ENCODE peak calls at places on chromosomes 13 and 19, in ten cellular contexts. One of them, this sample, is unnamed.

GRCh38 chr13:110244096-110244830 is 62.7 kb downstream of the COL4A1 start:
- DNase-seq in suprapubic skin: no peak
- DNase-seq in fibroblast of lung: no peak
- DNase-seq in K562: no peak
- DNase-seq in aorta: no peak
- DNase-seq in testis: no peak
- DNase-seq in right lobe of liver: no peak
- DNase-seq in adrenal gland: peak; percentile 14
- DNase-seq in IMR-90: peak; percentile 42
- DNase-seq in right atrium auricular region: no peak
- DNase-seq in this sample: no peak

GRCh38 chr19:45717983-45718650 is 12.6 kb downstream of the FBXO46 start:
- DNase-seq in suprapubic skin: no peak
- DNase-seq in fibroblast of lung: no peak
- DNase-seq in K562: no peak
- DNase-seq in aorta: no peak
- DNase-seq in testis: peak; percentile 41
- DNase-seq in right lobe of liver: peak; percentile 56
- DNase-seq in adrenal gland: peak; percentile 61
- DNase-seq in IMR-90: no peak
- DNase-seq in right atrium auricular region: no peak
- DNase-seq in this sample: no peak

GRCh38 chr13:68927387-68928026 is 1180.1 kb upstream of the ATXN8OS start:
- DNase-seq in suprapubic skin: no peak
- DNase-seq in fibroblast of lung: peak; percentile 25
- DNase-seq in K562: no peak
- DNase-seq in aorta: no peak
- DNase-seq in testis: peak; percentile 60
- DNase-seq in right lobe of liver: no peak
- DNase-seq in adrenal gland: no peak
- DNase-seq in IMR-90: no peak
- DNase-seq in right atrium auricular region: no peak
- DNase-seq in this sample: no peak

GRCh38 chr13:29046588-29046987 is 226.4 kb downstream of the MTUS2 start:
- DNase-seq in suprapubic skin: no peak
- DNase-seq in fibroblast of lung: no peak
- DNase-seq in K562: no peak
- DNase-seq in aorta: no peak
- DNase-seq in testis: no peak
- DNase-seq in right lobe of liver: no peak
- DNase-seq in adrenal gland: no peak
- DNase-seq in IMR-90: no peak
- DNase-seq in right atrium auricular region: no peak
- DNase-seq in this sample: no peak

GRCh38 chr13:34640931-34641330 is 301.1 kb upstream of the NBEA start:
- DNase-seq in suprapubic skin: no peak
- DNase-seq in fibroblast of lung: no peak
- DNase-seq in K562: no peak
- DNase-seq in aorta: no peak
- DNase-seq in testis: no peak
- DNase-seq in right lobe of liver: no peak
- DNase-seq in adrenal gland: no peak
- DNase-seq in IMR-90: no peak
- DNase-seq in right atrium auricular region: no peak
- DNase-seq in this sample: no peak

GRCh38 chr19:7853760-7854107 is 20.5 kb downstream of the PRR36 start:
- DNase-seq in suprapubic skin: no peak
- DNase-seq in fibroblast of lung: no peak
- DNase-seq in K562: no peak
- DNase-seq in aorta: no peak
- DNase-seq in testis: no peak
- DNase-seq in right lobe of liver: no peak
- DNase-seq in adrenal gland: no peak
- DNase-seq in IMR-90: no peak
- DNase-seq in right atrium auricular region: no peak
- DNase-seq in this sample: no peak

GRCh38 chr19:4636151-4636717 is 3.1 kb upstream of the TNFAIP8L1 start:
- DNase-seq in suprapubic skin: no peak
- DNase-seq in fibroblast of lung: peak; percentile 38
- DNase-seq in K562: peak; percentile 85
- DNase-seq in aorta: peak; percentile 89
- DNase-seq in testis: peak; percentile 64
- DNase-seq in right lobe of liver: peak; percentile 66
- DNase-seq in adrenal gland: peak; percentile 65
- DNase-seq in IMR-90: peak; percentile 34
- DNase-seq in right atrium auricular region: no peak
- DNase-seq in this sample: peak; percentile 79

GRCh38 chr13:34156841-34157365 is 339.0 kb downstream of the RFC3 start:
- DNase-seq in suprapubic skin: peak; percentile 62
- DNase-seq in fibroblast of lung: peak; percentile 99
- DNase-seq in K562: no peak
- DNase-seq in aorta: peak; percentile 89
- DNase-seq in testis: peak; percentile 22
- DNase-seq in right lobe of liver: no peak
- DNase-seq in adrenal gland: peak; percentile 87
- DNase-seq in IMR-90: peak; percentile 95
- DNase-seq in right atrium auricular region: peak; percentile 61
- DNase-seq in this sample: peak; percentile 81

GRCh38 chr13:112333756-112334543 is 42.2 kb upstream of the SPACA7 start:
- DNase-seq in suprapubic skin: no peak
- DNase-seq in fibroblast of lung: peak; percentile 5
- DNase-seq in K562: peak; percentile 18
- DNase-seq in aorta: no peak
- DNase-seq in testis: no peak
- DNase-seq in right lobe of liver: no peak
- DNase-seq in adrenal gland: peak; percentile 30
- DNase-seq in IMR-90: no peak
- DNase-seq in right atrium auricular region: no peak
- DNase-seq in this sample: no peak

GRCh38 chr13:40026174-40026585 is 370.7 kb downstream of the COG6 start:
- DNase-seq in suprapubic skin: no peak
- DNase-seq in fibroblast of lung: peak; percentile 73
- DNase-seq in K562: no peak
- DNase-seq in aorta: no peak
- DNase-seq in testis: no peak
- DNase-seq in right lobe of liver: no peak
- DNase-seq in adrenal gland: no peak
- DNase-seq in IMR-90: peak; percentile 11
- DNase-seq in right atrium auricular region: no peak
- DNase-seq in this sample: no peak

GRCh38 chr13:110536006-110536693 is 25.4 kb downstream of the RAB20 start:
- DNase-seq in suprapubic skin: peak; percentile 67
- DNase-seq in fibroblast of lung: no peak
- DNase-seq in K562: no peak
- DNase-seq in aorta: no peak
- DNase-seq in testis: peak; percentile 54
- DNase-seq in right lobe of liver: peak; percentile 62
- DNase-seq in adrenal gland: peak; percentile 69
- DNase-seq in IMR-90: no peak
- DNase-seq in right atrium auricular region: no peak
- DNase-seq in this sample: peak; percentile 80

GRCh38 chr13:25179810-25180437 is 7.8 kb upstream of the AMER2 start:
- DNase-seq in suprapubic skin: no peak
- DNase-seq in fibroblast of lung: no peak
- DNase-seq in K562: no peak
- DNase-seq in aorta: no peak
- DNase-seq in testis: no peak
- DNase-seq in right lobe of liver: no peak
- DNase-seq in adrenal gland: no peak
- DNase-seq in IMR-90: no peak
- DNase-seq in right atrium auricular region: no peak
- DNase-seq in this sample: no peak

GRCh38 chr19:33394006-33394722 is 20.7 kb downstream of the CEBPG start:
- DNase-seq in suprapubic skin: peak; percentile 86
- DNase-seq in fibroblast of lung: peak; percentile 74
- DNase-seq in K562: no peak
- DNase-seq in aorta: peak; percentile 88
- DNase-seq in testis: no peak
- DNase-seq in right lobe of liver: peak; percentile 91
- DNase-seq in adrenal gland: no peak
- DNase-seq in IMR-90: peak; percentile 69
- DNase-seq in right atrium auricular region: peak; percentile 91
- DNase-seq in this sample: peak; percentile 63

GRCh38 chr13:110331362-110331761 is 24.3 kb downstream of the COL4A2 start:
- DNase-seq in suprapubic skin: no peak
- DNase-seq in fibroblast of lung: peak; percentile 98
- DNase-seq in K562: no peak
- DNase-seq in aorta: no peak
- DNase-seq in testis: peak; percentile 45
- DNase-seq in right lobe of liver: no peak
- DNase-seq in adrenal gland: no peak
- DNase-seq in IMR-90: peak; percentile 69
- DNase-seq in right atrium auricular region: no peak
- DNase-seq in this sample: no peak

GRCh38 chr13:107847406-107847805 is 367.9 kb downstream of the LIG4 start:
- DNase-seq in suprapubic skin: no peak
- DNase-seq in fibroblast of lung: no peak
- DNase-seq in K562: no peak
- DNase-seq in aorta: no peak
- DNase-seq in testis: no peak
- DNase-seq in right lobe of liver: no peak
- DNase-seq in adrenal gland: no peak
- DNase-seq in IMR-90: peak; percentile 53
- DNase-seq in right atrium auricular region: no peak
- DNase-seq in this sample: no peak

GRCh38 chr19:48837081-48837524 is 812 bp upstream of the HSD17B14 start:
- DNase-seq in suprapubic skin: peak; percentile 92
- DNase-seq in fibroblast of lung: peak; percentile 88
- DNase-seq in K562: no peak
- DNase-seq in aorta: peak; percentile 98
- DNase-seq in testis: peak; percentile 84
- DNase-seq in right lobe of liver: peak; percentile 88
- DNase-seq in adrenal gland: peak; percentile 94
- DNase-seq in IMR-90: peak; percentile 78
- DNase-seq in right atrium auricular region: peak; percentile 83
- DNase-seq in this sample: peak; percentile 92

GRCh38 chr13:91659583-91660415 is 261.4 kb downstream of the GPC5 start:
- DNase-seq in suprapubic skin: no peak
- DNase-seq in fibroblast of lung: no peak
- DNase-seq in K562: no peak
- DNase-seq in aorta: no peak
- DNase-seq in testis: no peak
- DNase-seq in right lobe of liver: no peak
- DNase-seq in adrenal gland: no peak
- DNase-seq in IMR-90: no peak
- DNase-seq in right atrium auricular region: no peak
- DNase-seq in this sample: no peak

DNA sequence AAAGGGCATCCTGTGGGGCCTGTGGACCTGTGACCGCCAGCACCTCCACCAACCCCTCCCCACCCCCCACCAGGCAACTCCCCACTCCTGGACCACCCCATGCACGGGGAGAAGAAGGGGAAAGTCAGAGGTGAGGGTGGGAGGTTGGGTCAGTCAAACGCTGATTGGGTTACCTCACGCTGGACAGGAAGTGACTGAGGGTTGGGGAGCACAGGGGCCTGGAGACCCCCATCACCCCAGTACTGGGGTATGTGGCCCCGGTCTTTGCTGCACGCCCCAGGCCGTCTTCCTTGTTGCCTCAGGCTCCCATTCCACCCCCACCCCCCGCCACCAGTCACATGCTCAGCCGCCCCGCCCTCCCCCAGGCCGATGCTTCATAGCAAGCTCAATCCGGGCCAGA is 59.0 kb downstream of the COLGALT1 start:
- DNase-seq in suprapubic skin: no peak
- DNase-seq in fibroblast of lung: no peak
- DNase-seq in K562: no peak
- DNase-seq in aorta: no peak
- DNase-seq in testis: no peak
- DNase-seq in right lobe of liver: no peak
- DNase-seq in adrenal gland: no peak
- DNase-seq in IMR-90: no peak
- DNase-seq in right atrium auricular region: no peak
- DNase-seq in this sample: no peak
- H3K4me1 ChIP-seq in suprapubic skin: peaks cover 8% of the 10 kb centered on the region
- H3K4me1 ChIP-seq in fibroblast of lung: no peaks in the 10 kb centered on the region
- H3K4me1 ChIP-seq in K562: peaks cover 50% of the 10 kb centered on the region
- H3K4me1 ChIP-seq in aorta: no peaks in the 10 kb centered on the region
- H3K4me1 ChIP-seq in testis: no peaks in the 10 kb centered on the region
- H3K4me1 ChIP-seq in right lobe of liver: no peaks in the 10 kb centered on the region
- H3K4me1 ChIP-seq in adrenal gland: peaks cover 3% of the 10 kb centered on the region
- H3K4me1 ChIP-seq in IMR-90: no peaks in the 10 kb centered on the region
- H3K4me1 ChIP-seq in right atrium auricular region: no peaks in the 10 kb centered on the region
- H3K4me1 ChIP-seq in this sample: no peaks in the 10 kb centered on the region

GRCh38 chr19:31533114-31533513 is 183.9 kb upstream of the TSHZ3 start:
- DNase-seq in suprapubic skin: no peak
- DNase-seq in fibroblast of lung: no peak
- DNase-seq in K562: no peak
- DNase-seq in aorta: no peak
- DNase-seq in testis: no peak
- DNase-seq in right lobe of liver: no peak
- DNase-seq in adrenal gland: no peak
- DNase-seq in IMR-90: no peak
- DNase-seq in right atrium auricular region: peak; percentile 30
- DNase-seq in this sample: no peak
- H3K27me3 ChIP-seq in suprapubic skin: no peaks in the 10 kb centered on the region
- H3K27me3 ChIP-seq in fibroblast of lung: no peaks in the 10 kb centered on the region
- H3K27me3 ChIP-seq in K562: peaks cover 2% of the 10 kb centered on the region
- H3K27me3 ChIP-seq in aorta: no peaks in the 10 kb centered on the region
- H3K27me3 ChIP-seq in testis: no peaks in the 10 kb centered on the region
- H3K27me3 ChIP-seq in right lobe of liver: no peaks in the 10 kb centered on the region
- H3K27me3 ChIP-seq in adrenal gland: no peaks in the 10 kb centered on the region
- H3K27me3 ChIP-seq in IMR-90: no peaks in the 10 kb centered on the region
- H3K27me3 ChIP-seq in right atrium auricular region: no peaks in the 10 kb centered on the region
- H3K27me3 ChIP-seq in this sample: no peaks in the 10 kb centered on the region

DNA sequence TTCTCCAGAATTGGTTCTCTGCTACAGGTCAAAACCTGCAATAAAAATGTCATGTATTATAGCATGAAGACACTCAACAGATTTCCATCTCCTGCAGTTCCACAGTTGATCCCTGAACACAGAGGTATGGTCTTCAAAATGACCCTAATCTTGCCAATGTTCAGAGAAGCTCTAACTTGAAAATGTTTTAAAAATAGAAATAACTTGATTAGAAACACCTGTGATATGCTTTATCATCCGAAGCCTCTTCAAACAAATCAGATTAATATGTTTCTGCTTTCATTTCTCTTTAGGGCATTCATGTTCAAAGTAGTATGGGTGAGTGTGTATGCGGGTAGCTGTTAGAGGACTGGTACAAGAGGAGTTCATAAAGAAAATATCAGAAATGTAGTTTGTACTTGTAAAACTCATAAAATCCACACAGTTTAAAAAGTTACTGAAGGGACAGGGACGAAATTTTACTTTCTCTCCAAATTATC is 60.4 kb downstream of the KCNRG start:
- DNase-seq in suprapubic skin: no peak
- DNase-seq in fibroblast of lung: no peak
- DNase-seq in K562: no peak
- DNase-seq in aorta: no peak
- DNase-seq in testis: no peak
- DNase-seq in right lobe of liver: no peak
- DNase-seq in adrenal gland: no peak
- DNase-seq in IMR-90: no peak
- DNase-seq in right atrium auricular region: no peak
- DNase-seq in this sample: no peak
- H3K27ac ChIP-seq in suprapubic skin: no peak overlapping the region
- H3K27ac ChIP-seq in fibroblast of lung: peak overlapping the region; percentile 16
- H3K27ac ChIP-seq in K562: no peak overlapping the region
- H3K27ac ChIP-seq in aorta: peak overlapping the region; percentile 69
- H3K27ac ChIP-seq in testis: peak overlapping the region; percentile 46
- H3K27ac ChIP-seq in right lobe of liver: no peak overlapping the region
- H3K27ac ChIP-seq in adrenal gland: peak overlapping the region; percentile 93
- H3K27ac ChIP-seq in IMR-90: no peak overlapping the region
- H3K27ac ChIP-seq in right atrium auricular region: no peak overlapping the region
- H3K27ac ChIP-seq in this sample: no peak overlapping the region

GRCh38 chr13:51726446-51727185 is 77.3 kb downstream of the DHRS12 start:
- DNase-seq in suprapubic skin: no peak
- DNase-seq in fibroblast of lung: peak; percentile 69
- DNase-seq in K562: no peak
- DNase-seq in aorta: no peak
- DNase-seq in testis: no peak
- DNase-seq in right lobe of liver: no peak
- DNase-seq in adrenal gland: no peak
- DNase-seq in IMR-90: peak; percentile 90
- DNase-seq in right atrium auricular region: no peak
- DNase-seq in this sample: no peak
- H3K4me1 ChIP-seq in suprapubic skin: peaks cover 50% of the 10 kb centered on the region
- H3K4me1 ChIP-seq in fibroblast of lung: peaks cover 26% of the 10 kb centered on the region
- H3K4me1 ChIP-seq in K562: no peaks in the 10 kb centered on the region
- H3K4me1 ChIP-seq in aorta: peaks cover 12% of the 10 kb centered on the region
- H3K4me1 ChIP-seq in testis: peaks cover 23% of the 10 kb centered on the region
- H3K4me1 ChIP-seq in right lobe of liver: peaks cover 24% of the 10 kb centered on the region
- H3K4me1 ChIP-seq in adrenal gland: peaks cover 72% of the 10 kb centered on the region
- H3K4me1 ChIP-seq in IMR-90: peaks cover 25% of the 10 kb centered on the region
- H3K4me1 ChIP-seq in right atrium auricular region: no peaks in the 10 kb centered on the region
- H3K4me1 ChIP-seq in this sample: peaks cover 8% of the 10 kb centered on the region